ENCODE peak calls at places on chromosome 20, in five cellular contexts. One of them, this sample, is unnamed.

GRCh38 chr20:37511605-37512275 is 9.3 kb upstream of the NNAT start:
- DNase-seq in mesendoderm: no peak
- DNase-seq in IMR-90: peak; percentile 67
- DNase-seq in SK-N-MC: no peak
- DNase-seq in small intestine: no peak
- DNase-seq in this sample: no peak

GRCh38 chr20:49775229-49775693 is 37.4 kb upstream of the SLC9A8 start:
- DNase-seq in mesendoderm: peak; percentile 94
- DNase-seq in IMR-90: peak; percentile 72
- DNase-seq in SK-N-MC: no peak
- DNase-seq in small intestine: peak; percentile 96
- DNase-seq in this sample: peak; percentile 95

GRCh38 chr20:408843-409696 is 971 bp downstream of the RBCK1 start:
- DNase-seq in mesendoderm: peak; percentile 23
- DNase-seq in IMR-90: no peak
- DNase-seq in SK-N-MC: no peak
- DNase-seq in small intestine: peak; percentile 18
- DNase-seq in this sample: no peak

GRCh38 chr20:23637282-23638221 is at the start of gene CST3:
- DNase-seq in mesendoderm: peak; percentile 90
- DNase-seq in IMR-90: peak; percentile 81
- DNase-seq in SK-N-MC: no peak
- DNase-seq in small intestine: peak; percentile 91
- DNase-seq in this sample: peak; percentile 97

GRCh38 chr20:64240243-64241015 is 15.1 kb upstream of the PCMTD2 start:
- DNase-seq in mesendoderm: no peak
- DNase-seq in IMR-90: no peak
- DNase-seq in SK-N-MC: no peak
- DNase-seq in small intestine: no peak
- DNase-seq in this sample: no peak

GRCh38 chr20:48846516-48847492 is 19.0 kb upstream of the PREX1 start:
- DNase-seq in mesendoderm: peak; percentile 91
- DNase-seq in IMR-90: no peak
- DNase-seq in SK-N-MC: no peak
- DNase-seq in small intestine: no peak
- DNase-seq in this sample: no peak

GRCh38 chr20:40019510-40019909 is 669.5 kb downstream of the MAFB start:
- DNase-seq in mesendoderm: no peak
- DNase-seq in IMR-90: no peak
- DNase-seq in SK-N-MC: no peak
- DNase-seq in small intestine: peak; percentile 1
- DNase-seq in this sample: no peak

GRCh38 chr20:51219544-51219943 is 196.6 kb upstream of the KCNG1 start:
- DNase-seq in mesendoderm: no peak
- DNase-seq in IMR-90: no peak
- DNase-seq in SK-N-MC: no peak
- DNase-seq in small intestine: no peak
- DNase-seq in this sample: no peak

GRCh38 chr20:35515949-35516645 is 13.4 kb downstream of the C20orf173 start:
- DNase-seq in mesendoderm: no peak
- DNase-seq in IMR-90: peak; percentile 86
- DNase-seq in SK-N-MC: no peak
- DNase-seq in small intestine: no peak
- DNase-seq in this sample: no peak

GRCh38 chr20:52972190-52972937 is at the start of gene TSHZ2:
- DNase-seq in mesendoderm: peak; percentile 48
- DNase-seq in IMR-90: peak; percentile 1
- DNase-seq in SK-N-MC: no peak
- DNase-seq in small intestine: peak; percentile 77
- DNase-seq in this sample: peak; percentile 4

GRCh38 chr20:50085481-50086365 is 27.2 kb downstream of the UBE2V1 start:
- DNase-seq in mesendoderm: peak; percentile 84
- DNase-seq in IMR-90: peak; percentile 73
- DNase-seq in SK-N-MC: peak; percentile 32
- DNase-seq in small intestine: peak; percentile 70
- DNase-seq in this sample: no peak

GRCh38 chr20:36950432-36951197 is 893 bp downstream of the SAMHD1 start:
- DNase-seq in mesendoderm: peak; percentile 45
- DNase-seq in IMR-90: peak; percentile 22
- DNase-seq in SK-N-MC: no peak
- DNase-seq in small intestine: peak; percentile 48
- DNase-seq in this sample: no peak

GRCh38 chr20:7151666-7152065 is 384.2 kb downstream of the BMP2 start:
- DNase-seq in mesendoderm: no peak
- DNase-seq in IMR-90: no peak
- DNase-seq in SK-N-MC: no peak
- DNase-seq in small intestine: no peak
- DNase-seq in this sample: no peak

GRCh38 chr20:23641936-23642751 is 4.4 kb upstream of the CST3 start:
- DNase-seq in mesendoderm: no peak
- DNase-seq in IMR-90: peak; percentile 87
- DNase-seq in SK-N-MC: no peak
- DNase-seq in small intestine: no peak
- DNase-seq in this sample: peak; percentile 92

GRCh38 chr20:52031574-52032303 is 159.8 kb downstream of the ZFP64 start:
- DNase-seq in mesendoderm: peak; percentile 16
- DNase-seq in IMR-90: peak; percentile 88
- DNase-seq in SK-N-MC: peak; percentile 93
- DNase-seq in small intestine: peak; percentile 47
- DNase-seq in this sample: no peak

GRCh38 chr20:56653221-56653620 is 24.1 kb downstream of the TFAP2C start:
- DNase-seq in mesendoderm: no peak
- DNase-seq in IMR-90: no peak
- DNase-seq in SK-N-MC: no peak
- DNase-seq in small intestine: no peak
- DNase-seq in this sample: no peak

GRCh38 chr20:2283706-2284423 is 11.9 kb upstream of the TGM3 start:
- DNase-seq in mesendoderm: peak; percentile 90
- DNase-seq in IMR-90: no peak
- DNase-seq in SK-N-MC: no peak
- DNase-seq in small intestine: no peak
- DNase-seq in this sample: no peak

GRCh38 chr20:41259309-41259708 is 58.2 kb downstream of the ZHX3 start:
- DNase-seq in mesendoderm: no peak
- DNase-seq in IMR-90: no peak
- DNase-seq in SK-N-MC: no peak
- DNase-seq in small intestine: no peak
- DNase-seq in this sample: no peak

GRCh38 chr20:57573893-57574292 is 13.0 kb downstream of the PCK1 start:
- DNase-seq in mesendoderm: peak; percentile 53
- DNase-seq in IMR-90: no peak
- DNase-seq in SK-N-MC: no peak
- DNase-seq in small intestine: no peak
- DNase-seq in this sample: no peak

GRCh38 chr20:24773751-24774201 is 175.3 kb upstream of the CST7 start:
- DNase-seq in mesendoderm: no peak
- DNase-seq in IMR-90: peak; percentile 72
- DNase-seq in SK-N-MC: no peak
- DNase-seq in small intestine: no peak
- DNase-seq in this sample: no peak

GRCh38 chr20:9306521-9306920 is 207.9 kb upstream of the LAMP5 start:
- DNase-seq in mesendoderm: peak; percentile 47
- DNase-seq in IMR-90: peak; percentile 93
- DNase-seq in SK-N-MC: no peak
- DNase-seq in small intestine: no peak
- DNase-seq in this sample: no peak

GRCh38 chr20:11080776-11081406 is 407.1 kb upstream of the JAG1 start:
- DNase-seq in mesendoderm: no peak
- DNase-seq in IMR-90: peak; percentile 11
- DNase-seq in SK-N-MC: no peak
- DNase-seq in small intestine: no peak
- DNase-seq in this sample: no peak

GRCh38 chr20:36441416-36441815 is 99.9 kb upstream of the MYL9 start:
- DNase-seq in mesendoderm: no peak
- DNase-seq in IMR-90: no peak
- DNase-seq in SK-N-MC: no peak
- DNase-seq in small intestine: no peak
- DNase-seq in this sample: no peak

GRCh38 chr20:10731190-10731955 is 57.6 kb upstream of the JAG1 start:
- DNase-seq in mesendoderm: no peak
- DNase-seq in IMR-90: peak; percentile 49
- DNase-seq in SK-N-MC: no peak
- DNase-seq in small intestine: no peak
- DNase-seq in this sample: no peak

GRCh38 chr20:41258489-41258888 is 59.0 kb downstream of the ZHX3 start:
- DNase-seq in mesendoderm: no peak
- DNase-seq in IMR-90: no peak
- DNase-seq in SK-N-MC: no peak
- DNase-seq in small intestine: no peak
- DNase-seq in this sample: no peak

GRCh38 chr20:37390891-37391525 is 45.1 kb downstream of the SRC start:
- DNase-seq in mesendoderm: no peak
- DNase-seq in IMR-90: no peak
- DNase-seq in SK-N-MC: no peak
- DNase-seq in small intestine: no peak
- DNase-seq in this sample: no peak

GRCh38 chr20:22374678-22375590 is 209.4 kb downstream of the FOXA2 start:
- DNase-seq in mesendoderm: no peak
- DNase-seq in IMR-90: no peak
- DNase-seq in SK-N-MC: no peak
- DNase-seq in small intestine: no peak
- DNase-seq in this sample: no peak

GRCh38 chr20:37986873-37987601 is 46.2 kb downstream of the TTI1 start:
- DNase-seq in mesendoderm: peak; percentile 41
- DNase-seq in IMR-90: peak; percentile 6
- DNase-seq in SK-N-MC: no peak
- DNase-seq in small intestine: peak; percentile 85
- DNase-seq in this sample: peak; percentile 93

GRCh38 chr20:48648482-48649051 is 179.2 kb downstream of the PREX1 start:
- DNase-seq in mesendoderm: no peak
- DNase-seq in IMR-90: no peak
- DNase-seq in SK-N-MC: no peak
- DNase-seq in small intestine: peak; percentile 40
- DNase-seq in this sample: no peak

DNA sequence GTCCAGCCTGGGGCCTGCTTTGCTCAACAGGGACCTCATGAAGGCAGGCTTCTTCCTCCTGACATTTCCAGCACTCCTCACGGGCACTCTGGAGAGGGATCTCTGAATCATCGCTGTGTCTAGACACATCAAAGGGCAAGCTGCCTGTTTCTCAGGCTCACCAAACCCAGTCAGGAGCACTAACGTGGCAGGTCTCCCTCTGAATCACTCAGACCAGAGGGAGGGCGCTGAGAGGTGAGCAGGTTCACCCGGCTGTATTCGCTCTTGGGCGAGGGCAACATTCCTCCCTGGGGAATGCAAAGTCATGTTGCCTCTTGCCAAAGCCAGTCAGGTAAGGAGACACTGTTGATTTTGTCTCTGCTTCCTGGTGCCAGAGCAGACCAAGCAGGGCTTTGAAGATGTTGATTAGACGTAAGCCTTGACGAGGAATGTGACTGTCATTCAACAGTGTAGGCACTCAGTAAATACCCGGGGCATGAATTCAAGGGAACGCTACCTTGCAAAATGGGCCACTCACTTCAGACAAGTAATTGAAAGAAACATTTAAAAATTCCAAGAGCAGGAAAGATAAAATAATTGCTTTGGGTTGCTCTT is 50.1 kb downstream of the CYP24A1 start:
- DNase-seq in mesendoderm: peak; percentile 99
- DNase-seq in IMR-90: peak; percentile 93
- DNase-seq in SK-N-MC: no peak
- DNase-seq in small intestine: peak; percentile 63
- DNase-seq in this sample: no peak
- H3K27ac ChIP-seq in mesendoderm: peak overlapping the region; percentile 13
- H3K27ac ChIP-seq in IMR-90: peak overlapping the region; percentile 1
- H3K27ac ChIP-seq in SK-N-MC: no peak overlapping the region
- H3K27ac ChIP-seq in small intestine: no peak overlapping the region
- H3K27ac ChIP-seq in this sample: no peak overlapping the region

GRCh38 chr20:33825340-33826269 is 14.5 kb downstream of the CHMP4B start:
- DNase-seq in mesendoderm: peak; percentile 32
- DNase-seq in IMR-90: no peak
- DNase-seq in SK-N-MC: no peak
- DNase-seq in small intestine: peak; percentile 92
- DNase-seq in this sample: no peak
- H3K27ac ChIP-seq in mesendoderm: no peak overlapping the region
- H3K27ac ChIP-seq in IMR-90: no peak overlapping the region
- H3K27ac ChIP-seq in SK-N-MC: no peak overlapping the region
- H3K27ac ChIP-seq in small intestine: peak overlapping the region; percentile 61
- H3K27ac ChIP-seq in this sample: no peak overlapping the region

GRCh38 chr20:62382306-62383198 is 4.4 kb upstream of the RPS21 start:
- DNase-seq in mesendoderm: peak; percentile 91
- DNase-seq in IMR-90: peak; percentile 70
- DNase-seq in SK-N-MC: peak; percentile 12
- DNase-seq in small intestine: peak; percentile 78
- DNase-seq in this sample: peak; percentile 52
- H3K27ac ChIP-seq in mesendoderm: no peak overlapping the region
- H3K27ac ChIP-seq in IMR-90: no peak overlapping the region
- H3K27ac ChIP-seq in SK-N-MC: no peak overlapping the region
- H3K27ac ChIP-seq in small intestine: no peak overlapping the region
- H3K27ac ChIP-seq in this sample: peak overlapping the region; percentile 78

DNA sequence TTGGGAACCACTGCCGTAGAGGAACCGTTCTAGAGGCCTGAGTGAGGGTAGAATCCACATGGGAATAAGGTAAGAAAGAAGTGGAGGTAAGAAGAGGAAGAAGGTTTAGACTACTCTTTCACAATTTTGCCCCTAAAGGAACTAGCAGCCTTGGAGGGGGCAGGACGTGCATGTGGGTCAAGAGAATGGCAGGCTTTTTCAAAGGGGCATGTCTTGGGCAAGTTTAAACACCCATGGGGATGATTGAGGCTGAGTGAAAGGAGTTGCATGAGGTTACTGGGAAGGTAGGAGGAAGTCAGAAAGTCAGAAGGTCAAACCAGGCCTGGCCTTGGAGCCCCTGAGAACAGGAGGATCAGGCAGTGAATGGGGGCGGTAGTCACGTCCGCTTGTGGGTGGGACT is 10.2 kb downstream of the ADA start:
- DNase-seq in mesendoderm: no peak
- DNase-seq in IMR-90: no peak
- DNase-seq in SK-N-MC: no peak
- DNase-seq in small intestine: no peak
- DNase-seq in this sample: no peak
- H3K27ac ChIP-seq in mesendoderm: no peak overlapping the region
- H3K27ac ChIP-seq in IMR-90: no peak overlapping the region
- H3K27ac ChIP-seq in SK-N-MC: no peak overlapping the region
- H3K27ac ChIP-seq in small intestine: no peak overlapping the region
- H3K27ac ChIP-seq in this sample: peak overlapping the region; percentile 61

GRCh38 chr20:17229256-17229655 is 2.4 kb downstream of the PCSK2 start:
- DNase-seq in mesendoderm: peak; percentile 61
- DNase-seq in IMR-90: no peak
- DNase-seq in SK-N-MC: no peak
- DNase-seq in small intestine: no peak
- DNase-seq in this sample: no peak
- H3K27ac ChIP-seq in mesendoderm: no peak overlapping the region
- H3K27ac ChIP-seq in IMR-90: no peak overlapping the region
- H3K27ac ChIP-seq in SK-N-MC: no peak overlapping the region
- H3K27ac ChIP-seq in small intestine: no peak overlapping the region
- H3K27ac ChIP-seq in this sample: no peak overlapping the region